ENCODE peak calls at places on chromosomes 7 and 10, in seven cellular contexts. L, W, I, T, K, G and V are unnamed samples.

GRCh38 chr7:73909051-73909941 is 48.3 kb downstream of the TMEM270 start:
- DNase-seq in L (no peak), W (no peak), I (no peak), T (no peak), K (no peak), G (peak; percentile 90), V (no peak)

GRCh38 chr7:79182283-79182682 is 271.2 kb downstream of the MAGI2 start:
- DNase-seq in L (no peak), W (no peak), I (no peak), T (no peak), K (no peak), G (no peak), V (peak; percentile 89)

GRCh38 chr7:149823191-149823630 is 15.0 kb upstream of the ZNF862 start:
- DNase-seq in L (no peak), W (no peak), I (no peak), T (no peak), K (no peak), G (no peak), V (no peak)

GRCh38 chr10:583433-583832 is 106.0 kb downstream of the DIP2C start:
- DNase-seq in L (no peak), W (no peak), I (no peak), T (no peak), K (no peak), G (no peak), V (no peak)

GRCh38 chr7:137475966-137476365 is 132.4 kb upstream of the PTN start:
- DNase-seq in L (no peak), W (no peak), I (peak; percentile 10), T (no peak), K (no peak), G (no peak), V (peak; percentile 17)

GRCh38 chr10:79068562-79069324 is at the start of gene ZMIZ1:
- DNase-seq in L (peak; percentile 74), W (peak; percentile 89), I (peak; percentile 89), T (peak; percentile 59), K (peak; percentile 88), G (peak; percentile 94), V (peak; percentile 92)

GRCh38 chr7:120989571-120990220 is 1.2 kb downstream of the CPED1 start:
- DNase-seq in L (no peak), W (no peak), I (no peak), T (no peak), K (no peak), G (no peak), V (peak; percentile 43)

GRCh38 chr10:12193193-12193592 is 2.5 kb downstream of the NUDT5 start:
- DNase-seq in L (no peak), W (no peak), I (no peak), T (no peak), K (no peak), G (peak; percentile 18), V (peak; percentile 74)

GRCh38 chr10:126131338-126131737 is 235.0 kb downstream of the FANK1 start:
- DNase-seq in L (no peak), W (no peak), I (no peak), T (no peak), K (no peak), G (no peak), V (no peak)

GRCh38 chr7:38524786-38525185 is 106.4 kb downstream of the AMPH start:
- DNase-seq in L (no peak), W (no peak), I (no peak), T (no peak), K (no peak), G (no peak), V (no peak)

GRCh38 chr7:155104913-155105312 is 34.8 kb downstream of the HTR5A start:
- DNase-seq in L (no peak), W (no peak), I (no peak), T (no peak), K (no peak), G (no peak), V (no peak)

GRCh38 chr7:149205690-149206381 is 10.5 kb downstream of the ZNF282 start:
- DNase-seq in L (peak; percentile 17), W (no peak), I (no peak), T (no peak), K (no peak), G (no peak), V (no peak)

GRCh38 chr7:22052221-22052639 is 106.5 kb upstream of the CDCA7L start:
- DNase-seq in L (no peak), W (no peak), I (no peak), T (no peak), K (no peak), G (no peak), V (no peak)

GRCh38 chr10:119378737-119379067 is 163.8 kb downstream of the RGS10 start:
- DNase-seq in L (no peak), W (no peak), I (no peak), T (no peak), K (no peak), G (no peak), V (no peak)

GRCh38 chr10:96374639-96374984 is 15.8 kb upstream of the OPALIN start:
- DNase-seq in L (no peak), W (no peak), I (no peak), T (no peak), K (no peak), G (no peak), V (no peak)

GRCh38 chr7:150986099-150986512 is 4.7 kb upstream of the NOS3 start:
- DNase-seq in L (peak; percentile 61), W (peak; percentile 50), I (peak; percentile 73), T (no peak), K (peak; percentile 25), G (peak; percentile 80), V (peak; percentile 58)

GRCh38 chr10:58973235-58973595 is 203.2 kb upstream of the PHYHIPL start:
- DNase-seq in L (no peak), W (no peak), I (no peak), T (no peak), K (no peak), G (no peak), V (no peak)

GRCh38 chr7:101681170-101682007 is 52.3 kb upstream of the MYL10 start:
- DNase-seq in L (no peak), W (no peak), I (peak; percentile 67), T (no peak), K (no peak), G (peak; percentile 61), V (peak; percentile 71)

GRCh38 chr10:2205406-2205805 is 468.1 kb upstream of the ADARB2 start:
- DNase-seq in L (no peak), W (no peak), I (no peak), T (no peak), K (no peak), G (no peak), V (no peak)

GRCh38 chr7:7114575-7115291 is 67.6 kb upstream of the C1GALT1 start:
- DNase-seq in L (no peak), W (peak; percentile 87), I (no peak), T (no peak), K (no peak), G (no peak), V (no peak)

GRCh38 chr7:136123352-136123751 is 146.2 kb upstream of the MTPN start:
- DNase-seq in L (no peak), W (no peak), I (no peak), T (no peak), K (no peak), G (no peak), V (no peak)

GRCh38 chr7:116726149-116726548 is 54.2 kb downstream of the MET start:
- DNase-seq in L (no peak), W (no peak), I (no peak), T (no peak), K (no peak), G (no peak), V (no peak)

GRCh38 chr7:55502988-55503514 is 69.3 kb downstream of the VOPP1 start:
- DNase-seq in L (no peak), W (peak; percentile 49), I (no peak), T (no peak), K (no peak), G (no peak), V (no peak)

GRCh38 chr10:122329416-122329815 is 45.1 kb upstream of the PLEKHA1 start:
- DNase-seq in L (no peak), W (no peak), I (no peak), T (no peak), K (no peak), G (no peak), V (no peak)

GRCh38 chr7:69597278-69598076 is 798 bp upstream of the AUTS2 start:
- DNase-seq in L (peak; percentile 53), W (no peak), I (no peak), T (no peak), K (peak; percentile 35), G (peak; percentile 93), V (no peak)